ENCODE peak calls at places on chromosome 11, in five cellular contexts. G is naive thymus-derived CD4-positive, alpha-beta T cell; D is brain microvascular endothelial cell; J is Peyer's patch; A is cardiac muscle cell. H is an unnamed sample.

GRCh38 chr11:86152006-86152862 is 83.3 kb upstream of the PICALM start:
- DNase-seq in G (no peak), D (no peak), J (no peak), A (peak), H (peak)

GRCh38 chr11:69215784-69216415 is 60.2 kb downstream of the SMIM38 start:
- DNase-seq in G (no peak), D (no peak), J (no peak), A (no peak), H (peak)

GRCh38 chr11:110759972-110760381 is 47.7 kb upstream of the ARHGAP20 start:
- DNase-seq in G (no peak), D (peak), J (no peak), A (peak), H (peak)

GRCh38 chr11:65132988-65133700 is 1.2 kb downstream of the SYVN1 start:
- DNase-seq in G (peak), D (no peak), J (peak), A (peak), H (no peak)

GRCh38 chr11:96390403-96390830 is 604 bp downstream of the JRKL start:
- DNase-seq in G (no peak), D (peak), J (no peak), A (peak), H (no peak)

GRCh38 chr11:59212744-59213573 is at the start of gene MPEG1:
- DNase-seq in G (no peak), D (no peak), J (peak), A (no peak), H (no peak)

GRCh38 chr11:86595401-86595800 is 77.0 kb downstream of the ME3 start:
- DNase-seq in G (no peak), D (no peak), J (no peak), A (no peak), H (no peak)

GRCh38 chr11:116851631-116852030 is 14.2 kb upstream of the APOA1 start:
- DNase-seq in G (peak), D (no peak), J (peak), A (peak), H (no peak)

GRCh38 chr11:12269104-12269441 is 108.3 kb upstream of the PARVA start:
- DNase-seq in G (no peak), D (no peak), J (no peak), A (peak), H (no peak)

GRCh38 chr11:3809624-3809928 is 1.2 kb downstream of the PGAP2 start:
- DNase-seq in G (no peak), D (no peak), J (no peak), A (no peak), H (no peak)

GRCh38 chr11:98952110-98952509 is 68.6 kb upstream of the CNTN5 start:
- DNase-seq in G (no peak), D (no peak), J (no peak), A (no peak), H (no peak)

GRCh38 chr11:71998649-71999310 is at the start of gene IL18BP:
- DNase-seq in G (no peak), D (no peak), J (peak), A (no peak), H (no peak)

GRCh38 chr11:92226331-92227232 is 2.0 kb downstream of the FAT3 start:
- DNase-seq in G (no peak), D (no peak), J (no peak), A (no peak), H (no peak)

GRCh38 chr11:6427516-6427915 is 8.6 kb upstream of the APBB1 start:
- DNase-seq in G (no peak), D (no peak), J (no peak), A (no peak), H (no peak)

GRCh38 chr11:123362941-123363340 is 67.1 kb upstream of the GRAMD1B start:
- DNase-seq in G (no peak), D (no peak), J (no peak), A (no peak), H (no peak)

GRCh38 chr11:116164843-116165242 is 607.9 kb downstream of the BUD13 start:
- DNase-seq in G (no peak), D (no peak), J (no peak), A (no peak), H (no peak)

GRCh38 chr11:35166369-35167360 is 27.7 kb downstream of the CD44 start:
- DNase-seq in G (peak), D (peak), J (no peak), A (peak), H (peak)

GRCh38 chr11:10725114-10725906 is 25.7 kb upstream of the CTR9 start:
- DNase-seq in G (no peak), D (peak), J (no peak), A (peak), H (peak)

GRCh38 chr11:74683279-74683871 is 47.9 kb downstream of the CHRDL2 start:
- DNase-seq in G (no peak), D (no peak), J (no peak), A (peak), H (no peak)

GRCh38 chr11:22787565-22788162 is 41.9 kb downstream of the SVIP start:
- DNase-seq in G (peak), D (peak), J (peak), A (peak), H (peak)

GRCh38 chr11:106379265-106379664 is 301.8 kb downstream of the AASDHPPT start:
- DNase-seq in G (no peak), D (no peak), J (no peak), A (no peak), H (no peak)

GRCh38 chr11:46315783-46316563 is 31.3 kb upstream of the DGKZ start:
- DNase-seq in G (no peak), D (no peak), J (no peak), A (peak), H (no peak)

GRCh38 chr11:68328374-68329091 is 16.1 kb downstream of the LRP5 start:
- DNase-seq in G (no peak), D (no peak), J (no peak), A (peak), H (peak)

GRCh38 chr11:1877211-1878133 is 14.2 kb downstream of the PRR33 start:
- DNase-seq in G (no peak), D (peak), J (no peak), A (peak), H (peak)

GRCh38 chr11:57288771-57289579 is 35.8 kb downstream of the TNKS1BP1 start:
- DNase-seq in G (no peak), D (peak), J (no peak), A (peak), H (peak)

GRCh38 chr11:67054851-67055523 is 1.7 kb upstream of the RHOD start:
- DNase-seq in G (no peak), D (peak), J (no peak), A (peak), H (peak)

GRCh38 chr11:13781153-13781552 is 112.7 kb downstream of the FAR1 start:
- DNase-seq in G (no peak), D (no peak), J (no peak), A (no peak), H (no peak)

GRCh38 chr11:47583844-47584243 is 2.6 kb upstream of the FAM180B start:
- DNase-seq in G (no peak), D (no peak), J (no peak), A (no peak), H (no peak)

GRCh38 chr11:22974251-22974650 is 114.0 kb upstream of the CCDC179 start:
- DNase-seq in G (no peak), D (no peak), J (no peak), A (no peak), H (no peak)

GRCh38 chr11:67354314-67355022 is 1.1 kb upstream of the POLD4 start:
- DNase-seq in G (no peak), D (peak), J (no peak), A (peak), H (peak)

GRCh38 chr11:111944139-111944538 is 7.0 kb downstream of the DIXDC1 start:
- DNase-seq in G (no peak), D (peak), J (no peak), A (peak), H (peak)

GRCh38 chr11:34308049-34308692 is 49.6 kb downstream of the ABTB2 start:
- DNase-seq in G (no peak), D (no peak), J (no peak), A (no peak), H (no peak)

GRCh38 chr11:84543367-84544159 is 1083.6 kb downstream of the DLG2 start:
- DNase-seq in G (no peak), D (no peak), J (no peak), A (no peak), H (no peak)

GRCh38 chr11:27282141-27282590 is 80.8 kb downstream of the CCDC34 start:
- DNase-seq in G (no peak), D (peak), J (no peak), A (peak), H (peak)

GRCh38 chr11:2168286-2169000 is 3.2 kb downstream of the TH start:
- DNase-seq in G (no peak), D (no peak), J (no peak), A (no peak), H (no peak)

GRCh38 chr11:2302280-2302843 is 549 bp downstream of the TSPAN32 start:
- DNase-seq in G (peak), D (no peak), J (peak), A (no peak), H (no peak)

GRCh38 chr11:64444838-64445441 is 86.0 kb downstream of the RPS6KA4 start:
- DNase-seq in G (no peak), D (peak), J (no peak), A (peak), H (no peak)

GRCh38 chr11:2434008-2434407 is 10.3 kb downstream of the TRPM5 start:
- DNase-seq in G (no peak), D (no peak), J (no peak), A (no peak), H (no peak)

GRCh38 chr11:111982019-111982464 is 43.2 kb upstream of the DLAT start:
- DNase-seq in G (peak), D (peak), J (peak), A (peak), H (peak)

GRCh38 chr11:130052556-130052955 is 17.1 kb upstream of the APLP2 start:
- DNase-seq in G (no peak), D (no peak), J (no peak), A (no peak), H (no peak)

GRCh38 chr11:73271936-73272679 is at the start of gene P2RY6:
- DNase-seq in G (no peak), D (no peak), J (no peak), A (peak), H (peak)
- H3K4me3 ChIP-seq in G (no peak), D (no peak), J (peak), A (no peak), H (no peak)

GRCh38 chr11:60872952-60873524 is 5.7 kb downstream of the ZP1 start:
- DNase-seq in G (no peak), D (peak), J (no peak), A (peak), H (peak)
- H3K4me3 ChIP-seq in G (no peak), D (no peak), J (no peak), A (no peak), H (no peak)

DNA sequence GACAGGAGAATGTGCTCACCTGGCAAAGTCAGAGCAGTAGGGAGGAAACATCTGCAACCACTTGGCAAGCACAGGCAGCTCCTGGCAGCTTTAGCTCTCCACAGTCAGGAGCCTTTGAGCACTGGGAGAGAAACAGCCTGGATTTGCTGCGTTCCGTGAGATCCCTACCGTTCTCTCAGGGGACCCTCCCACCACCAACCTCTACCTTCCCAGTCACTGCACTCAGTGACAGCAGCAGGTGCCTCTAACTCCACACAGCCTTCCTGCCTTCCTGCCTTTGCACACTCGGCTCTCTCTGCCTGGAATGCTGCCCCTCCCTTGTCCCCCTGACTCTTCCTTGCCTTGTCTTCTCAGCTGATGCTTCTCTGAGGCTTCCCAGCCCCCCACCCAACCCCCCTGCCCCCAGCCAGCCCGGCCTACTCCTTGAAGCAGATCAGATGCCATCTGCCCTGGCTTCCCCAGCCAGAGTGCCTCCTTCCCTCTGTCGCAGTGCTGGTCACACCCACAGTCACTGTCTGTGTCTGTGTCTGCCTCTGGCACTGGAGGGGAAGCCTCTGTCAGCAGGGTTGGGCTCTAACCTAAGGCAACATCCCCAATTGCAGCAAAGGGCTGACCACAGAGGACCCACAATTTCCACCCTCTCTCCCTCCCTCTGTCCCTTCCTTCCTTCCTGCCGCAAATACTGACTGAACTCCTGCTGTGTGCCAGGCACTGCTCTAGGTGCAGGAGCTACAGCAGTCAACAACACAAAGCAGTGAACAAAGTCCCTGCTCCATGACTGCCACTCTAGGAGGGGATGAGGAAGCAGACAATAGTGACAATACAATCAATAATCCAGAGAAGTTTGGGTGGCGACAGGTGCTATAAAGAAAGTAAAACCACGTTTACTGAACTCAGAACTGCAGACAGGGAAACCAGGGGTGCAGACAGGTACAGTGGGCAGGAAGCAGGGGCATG is 14.8 kb upstream of the TSKU start:
- DNase-seq in G (no peak), D (no peak), J (no peak), A (peak), H (no peak)
- H3K4me3 ChIP-seq in G (no peak), D (no peak), J (peak), A (no peak), H (no peak)

GRCh38 chr11:114172055-114172861 is 112.7 kb downstream of the ZBTB16 start:
- DNase-seq in G (no peak), D (no peak), J (no peak), A (no peak), H (no peak)
- H3K4me3 ChIP-seq in G (peak), D (no peak), J (no peak), A (no peak), H (no peak)

DNA sequence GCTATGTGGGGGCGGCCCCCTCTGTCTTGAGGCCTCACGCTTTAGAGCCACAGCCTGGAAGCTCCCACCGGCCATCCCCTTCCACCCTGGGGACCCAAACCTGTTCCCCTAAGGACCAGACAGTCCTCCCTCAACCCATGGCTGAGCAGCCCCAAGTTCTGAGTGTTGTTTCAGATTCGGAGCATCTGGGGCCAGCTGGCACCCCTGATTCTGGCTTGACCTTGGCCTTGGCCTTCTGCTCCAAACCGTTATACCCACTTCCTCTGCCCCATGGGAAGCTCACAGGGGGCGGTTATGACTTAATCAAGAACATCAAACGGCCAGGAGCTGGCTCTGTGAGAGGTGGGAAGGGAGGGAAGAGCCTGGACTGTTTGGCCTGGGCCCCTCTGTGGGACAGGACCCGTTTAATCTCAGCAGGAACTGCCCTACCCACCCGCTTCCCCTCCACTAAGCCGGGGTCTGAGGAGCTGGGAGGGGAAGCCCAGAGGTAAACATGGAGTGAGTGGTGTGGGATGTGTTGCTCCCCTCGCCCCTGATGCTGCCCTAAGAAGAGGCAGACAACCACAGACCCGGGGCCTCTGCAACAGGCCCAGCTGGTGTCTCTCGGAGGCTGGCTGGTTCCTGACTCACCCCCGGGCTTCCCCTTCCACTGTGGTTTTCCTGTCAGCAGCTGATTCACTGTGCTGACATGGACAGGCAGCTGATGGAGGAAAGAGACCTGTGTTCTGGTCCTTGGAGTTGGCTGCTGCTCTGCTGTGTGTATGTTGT is 3.4 kb downstream of the CD82 start:
- DNase-seq in G (peak), D (peak), J (peak), A (peak), H (peak)
- H3K4me3 ChIP-seq in G (peak), D (no peak), J (no peak), A (no peak), H (peak)

DNA sequence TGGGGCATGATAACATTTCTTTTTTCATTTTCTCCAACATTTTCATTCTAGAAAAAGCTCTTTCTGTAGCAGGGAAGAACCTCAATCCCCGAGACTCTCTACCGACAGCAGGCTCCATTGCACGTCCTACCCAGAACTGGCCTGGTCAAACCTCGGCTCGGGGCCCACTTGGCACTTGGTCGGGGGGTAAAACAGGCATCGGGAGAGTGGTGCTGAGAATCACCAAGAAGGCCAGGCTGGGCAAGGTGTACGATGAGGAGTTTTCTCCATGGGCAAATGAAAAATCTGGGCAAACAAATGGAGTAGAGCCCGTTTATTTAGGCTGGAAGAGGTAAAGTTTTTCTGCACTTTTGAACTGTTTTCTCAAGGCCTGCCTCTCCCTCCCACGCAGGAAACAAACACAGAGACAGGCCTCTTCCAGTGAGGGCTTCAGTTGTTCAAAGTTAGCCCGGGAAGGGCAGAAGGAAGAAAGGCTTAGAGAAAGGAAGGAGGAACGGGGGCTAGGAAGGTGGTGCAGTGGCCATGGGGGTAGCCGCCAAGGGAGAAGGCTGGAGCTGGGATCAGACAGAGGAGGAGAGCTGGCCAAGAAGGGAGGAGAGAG is 87.6 kb downstream of the ETS1 start:
- DNase-seq in G (peak), D (no peak), J (no peak), A (no peak), H (no peak)
- H3K4me3 ChIP-seq in G (peak), D (no peak), J (peak), A (no peak), H (no peak)

DNA sequence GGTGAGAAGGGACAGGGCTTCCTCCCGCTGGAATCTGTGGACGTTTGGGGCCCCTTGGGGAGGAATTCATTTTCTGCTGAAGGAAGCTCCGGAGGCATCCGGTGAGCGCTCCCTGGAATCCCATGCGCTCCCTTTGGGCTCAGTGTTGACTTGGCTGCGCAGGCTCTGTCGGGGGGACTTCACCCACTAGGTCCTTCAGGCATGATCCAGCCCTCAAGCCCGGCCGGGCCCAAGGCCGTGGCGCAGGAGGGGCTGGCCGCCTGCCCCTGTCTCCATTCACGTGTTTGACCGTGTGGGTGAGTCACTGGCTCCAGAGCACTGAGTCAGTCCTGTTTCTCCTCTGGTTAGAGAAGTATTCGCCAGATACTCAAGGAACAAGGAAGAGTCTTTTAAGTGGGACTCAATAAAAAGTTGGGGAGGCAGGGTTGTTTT is 1.4 kb downstream of the CTTN start:
- DNase-seq in G (no peak), D (peak), J (peak), A (peak), H (peak)
- H3K4me3 ChIP-seq in G (no peak), D (peak), J (peak), A (peak), H (peak)

DNA sequence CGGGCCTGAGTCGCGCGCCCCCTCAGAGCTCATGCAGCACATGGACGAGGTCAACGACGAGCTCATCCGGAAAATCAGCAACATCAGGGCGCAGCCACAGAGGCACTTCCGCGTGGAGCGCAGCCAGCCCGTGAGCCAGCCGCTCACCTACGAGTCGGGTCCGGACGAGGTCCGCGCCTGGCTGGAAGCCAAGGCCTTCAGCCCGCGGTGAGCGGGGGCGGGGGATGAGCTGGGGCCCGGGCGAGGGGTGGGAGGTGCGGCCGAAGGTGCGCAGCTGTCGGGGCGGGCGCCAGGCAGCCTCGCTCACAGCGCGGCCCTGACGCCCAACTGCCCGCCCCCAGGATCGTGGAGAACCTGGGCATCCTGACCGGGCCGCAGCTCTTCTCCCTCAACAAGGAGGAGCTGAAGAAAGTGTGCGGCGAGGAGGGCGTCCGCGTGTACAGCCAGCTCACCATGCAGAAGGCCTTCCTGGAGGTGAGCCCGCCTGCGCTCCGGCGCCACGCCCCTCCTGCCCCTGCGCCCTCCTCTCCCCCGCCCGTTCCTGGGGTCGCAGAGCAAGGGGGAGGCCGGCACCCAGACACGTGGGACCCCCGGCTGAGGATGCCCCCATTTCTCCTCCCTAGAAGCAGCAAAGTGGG is 20.4 kb downstream of the EPS8L2 start:
- DNase-seq in G (peak), D (no peak), J (peak), A (peak), H (peak)
- H3K4me3 ChIP-seq in G (peak), D (no peak), J (peak), A (peak), H (no peak)